ENCODE peak calls at places on chromosomes 5 and 9, in four cellular contexts. X, P, O and N are unnamed samples.

GRCh38 chr9:20220286-20220685 is 402.0 kb downstream of the MLLT3 start:
- DNase-seq in X (no peak), P (no peak), O (peak; percentile 5), N (no peak)

GRCh38 chr9:110932883-110933282 is 105.4 kb downstream of the LPAR1 start:
- DNase-seq in X (no peak), P (no peak), O (no peak), N (no peak)

GRCh38 chr9:81522721-81523551 is 166.4 kb downstream of the TLE1 start:
- DNase-seq in X (peak; percentile 76), P (peak; percentile 64), O (peak; percentile 52), N (peak; percentile 84)

GRCh38 chr5:179549973-179550510 is 312 bp upstream of the RUFY1 start:
- DNase-seq in X (no peak), P (peak; percentile 67), O (peak; percentile 77), N (no peak)

GRCh38 chr5:82991678-82992323 is 85.4 kb downstream of the TMEM167A start:
- DNase-seq in X (no peak), P (no peak), O (peak; percentile 87), N (peak; percentile 32)

GRCh38 chr5:58133631-58134296 is 326.1 kb downstream of the PLK2 start:
- DNase-seq in X (no peak), P (peak; percentile 42), O (peak; percentile 9), N (no peak)

GRCh38 chr9:133037775-133038174 is 7.0 kb downstream of the GTF3C5 start:
- DNase-seq in X (no peak), P (no peak), O (no peak), N (no peak)

GRCh38 chr9:89952401-89952800 is 347.6 kb downstream of the GADD45G start:
- DNase-seq in X (peak; percentile 34), P (no peak), O (peak; percentile 21), N (no peak)

GRCh38 chr9:96203867-96204412 is 98.0 kb downstream of the HSD17B3 start:
- DNase-seq in X (no peak), P (peak; percentile 41), O (no peak), N (no peak)

GRCh38 chr5:35087971-35088370 is 40.2 kb upstream of the AGXT2 start:
- DNase-seq in X (no peak), P (no peak), O (no peak), N (no peak)

GRCh38 chr5:114686345-114686744 is 324.5 kb downstream of the KCNN2 start:
- DNase-seq in X (no peak), P (no peak), O (no peak), N (no peak)

GRCh38 chr5:154712518-154713437 is 42.4 kb upstream of the LARP1 start:
- DNase-seq in X (peak; percentile 85), P (no peak), O (no peak), N (peak; percentile 87)

GRCh38 chr5:97111004-97111403 is 31.4 kb downstream of the LIX1 start:
- DNase-seq in X (no peak), P (no peak), O (no peak), N (no peak)

GRCh38 chr9:130407916-130408659 is 36.7 kb upstream of the ASS1 start:
- DNase-seq in X (no peak), P (no peak), O (no peak), N (no peak)

GRCh38 chr9:107624216-107624948 is 134.8 kb upstream of the KLF4 start:
- DNase-seq in X (no peak), P (no peak), O (no peak), N (no peak)

GRCh38 chr9:88920645-88921044 is 70.6 kb upstream of the S1PR3 start:
- DNase-seq in X (peak; percentile 38), P (no peak), O (peak; percentile 2), N (no peak)